ENCODE peak calls at places on chromosomes 7 and 10, in ten cellular contexts. E is astrocyte of the hippocampus; W is naive B cell; X is activated gamma-delta T cell treated with Interleukin-2 at 50 U/mL for 16 hours; K is ACHN; F is ovary; R is ELR; D is hippocampal formation; S is fibroblast of lung; P is naive thymus-derived CD8-positive, alpha-beta T cell. U is an unnamed sample.

GRCh38 chr10:31926765-31927596 is 1.6 kb downstream of the ARHGAP12 start:
- DNase-seq in W (no peak), X (no peak), K (peak), S (no peak), F (no peak), E (peak), P (no peak), D (no peak), R (peak), U (no peak)

GRCh38 chr10:103745264-103746247 is 109.8 kb downstream of the SH3PXD2A start:
- DNase-seq in D (no peak), F (no peak), E (no peak), S (no peak), R (peak), X (no peak), P (no peak), W (no peak), K (no peak), U (no peak)

GRCh38 chr7:81447351-81447952 is 322.4 kb downstream of the HGF start:
- DNase-seq in D (peak), K (peak), X (no peak), P (no peak), S (peak), R (peak), E (peak), W (no peak), F (no peak), U (no peak)

GRCh38 chr7:142420554-142421362 is 162.9 kb upstream of the PRSS58 start:
- DNase-seq in P (no peak), S (peak), K (peak), F (no peak), X (no peak), D (no peak), W (no peak), R (peak), E (peak), U (no peak)

GRCh38 chr10:131710142-131710861 is 190.5 kb upstream of the PPP2R2D start:
- DNase-seq in S (no peak), E (no peak), F (no peak), K (no peak), X (no peak), W (no peak), P (no peak), D (no peak), R (no peak), U (no peak)

GRCh38 chr7:69457912-69458491 is 140.3 kb upstream of the AUTS2 start:
- DNase-seq in R (no peak), X (no peak), K (no peak), P (no peak), F (peak), S (no peak), W (no peak), E (peak), D (no peak), U (no peak)

GRCh38 chr7:70530191-70530590 is 601.8 kb upstream of the GALNT17 start:
- DNase-seq in W (no peak), R (no peak), E (no peak), D (no peak), P (no peak), F (no peak), S (no peak), K (no peak), X (no peak), U (no peak)

GRCh38 chr10:128286413-128287097 is 160.3 kb upstream of the MKI67 start:
- DNase-seq in D (no peak), S (no peak), P (no peak), F (no peak), W (no peak), R (no peak), E (no peak), K (no peak), X (no peak), U (no peak)

GRCh38 chr7:159056722-159057121 is 87.9 kb downstream of the VIPR2 start:
- DNase-seq in F (no peak), P (no peak), X (no peak), D (no peak), R (no peak), W (no peak), E (no peak), K (no peak), S (no peak), U (no peak)

GRCh38 chr7:24685706-24686105 is 71.6 kb downstream of the GSDME start:
- DNase-seq in X (no peak), F (no peak), E (peak), S (no peak), R (no peak), K (no peak), P (no peak), D (no peak), W (no peak), U (no peak)

GRCh38 chr10:12358863-12359647 is 9.7 kb downstream of the CAMK1D start:
- DNase-seq in X (no peak), P (no peak), E (no peak), D (no peak), K (no peak), R (no peak), W (no peak), S (no peak), F (no peak), U (no peak)

GRCh38 chr7:44258423-44258760 is 57.6 kb downstream of the YKT6 start:
- DNase-seq in E (no peak), F (no peak), X (no peak), D (no peak), W (no peak), K (no peak), P (no peak), S (no peak), R (no peak), U (no peak)

GRCh38 chr7:104906032-104906431 is 108.0 kb upstream of the KMT2E start:
- DNase-seq in F (no peak), S (no peak), E (no peak), W (no peak), P (no peak), X (no peak), R (no peak), K (no peak), D (no peak), U (no peak)

GRCh38 chr7:117675519-117676137 is 195.8 kb downstream of the CFTR start:
- DNase-seq in F (no peak), P (no peak), R (no peak), X (no peak), K (no peak), E (no peak), D (no peak), W (no peak), S (peak), U (no peak)

GRCh38 chr7:126606331-126606730 is 646.4 kb downstream of the GRM8 start:
- DNase-seq in E (no peak), P (no peak), D (no peak), F (no peak), W (no peak), K (no peak), R (no peak), S (no peak), X (no peak), U (no peak)

GRCh38 chr10:126063353-126063791 is 167.0 kb downstream of the FANK1 start:
- DNase-seq in E (peak), X (no peak), D (no peak), F (no peak), S (peak), K (peak), W (no peak), R (peak), P (no peak), U (no peak)

GRCh38 chr10:25768167-25768566 is 165.9 kb upstream of the MYO3A start:
- DNase-seq in R (no peak), P (no peak), D (no peak), S (no peak), K (peak), E (no peak), W (no peak), F (no peak), X (no peak), U (no peak)

GRCh38 chr7:20217193-20217948 is at the start of gene MACC1:
- DNase-seq in K (peak), W (peak), E (no peak), R (no peak), F (no peak), X (peak), D (no peak), P (peak), S (no peak), U (no peak)

GRCh38 chr10:17847586-17848296 is 38.6 kb downstream of the MRC1 start:
- DNase-seq in P (no peak), S (peak), X (no peak), R (peak), F (no peak), W (no peak), D (peak), E (peak), K (peak), U (no peak)

GRCh38 chr10:71799785-71800453 is 26.6 kb upstream of the VSIR start:
- DNase-seq in X (no peak), S (no peak), E (no peak), K (no peak), F (no peak), W (no peak), P (no peak), D (no peak), R (no peak), U (no peak)

GRCh38 chr7:135386181-135386580 is 123.7 kb downstream of the CNOT4 start:
- DNase-seq in S (no peak), R (peak), P (no peak), D (no peak), K (no peak), E (peak), F (no peak), W (no peak), X (no peak), U (no peak)